ENCODE peak calls at places on chromosomes 6 and 20, in four cellular contexts. C is left lung, J is lower leg skin, D is H9. A is an unnamed sample.
A peak's percentile ranks its signal among the peaks of the same experiment; 100 is the strongest.

GRCh38 chr20:57398231-57398821 is 7.1 kb downstream of the RBM38 start:
- DNase-seq in C (peak; percentile 80), D (no peak), J (peak; percentile 35), A (no peak)

GRCh38 chr20:6708010-6708409 is 59.5 kb upstream of the BMP2 start:
- DNase-seq in J (no peak), C (peak; percentile 83), D (no peak), A (no peak)

GRCh38 chr6:16146028-16146427 is 17.1 kb downstream of the MYLIP start:
- DNase-seq in J (no peak), C (peak; percentile 59), D (no peak), A (no peak)

GRCh38 chr6:23663652-23664051 is 462.4 kb upstream of the NRSN1 start:
- DNase-seq in J (no peak), D (no peak), C (no peak), A (no peak)

GRCh38 chr6:161836643-161837448 is 563.0 kb upstream of the AGPAT4 start:
- DNase-seq in J (no peak), C (no peak), D (no peak), A (no peak)

GRCh38 chr20:49889943-49890650 is 25.2 kb downstream of the SPATA2 start:
- DNase-seq in C (no peak), J (no peak), D (no peak), A (no peak)

GRCh38 chr20:35947489-35947888 is 6.8 kb downstream of the SCAND1 start:
- DNase-seq in C (no peak), D (peak; percentile 79), J (no peak), A (no peak)

GRCh38 chr6:107670792-107671199 is 153.3 kb downstream of the SCML4 start:
- DNase-seq in D (no peak), C (no peak), J (peak; percentile 41), A (no peak)

GRCh38 chr6:30556714-30556963 is 350 bp upstream of the GNL1 start:
- DNase-seq in D (peak; percentile 93), J (no peak), C (peak; percentile 90), A (peak; percentile 91)

GRCh38 chr20:44405246-44405645 is 49.7 kb downstream of the HNF4A start:
- DNase-seq in D (no peak), C (no peak), J (no peak), A (no peak)

GRCh38 chr6:34085453-34086170 is 60.3 kb downstream of the GRM4 start:
- DNase-seq in C (no peak), J (no peak), D (no peak), A (no peak)

GRCh38 chr6:82617648-82618047 is 254.0 kb downstream of the TPBG start:
- DNase-seq in C (no peak), J (no peak), D (no peak), A (no peak)

GRCh38 chr6:144477396-144477795 is 192.3 kb downstream of the UTRN start:
- DNase-seq in J (no peak), C (no peak), D (no peak), A (no peak)

GRCh38 chr20:10906830-10907229 is 233.0 kb upstream of the JAG1 start:
- DNase-seq in J (no peak), C (no peak), D (no peak), A (no peak)

GRCh38 chr20:47411161-47411560 is 54.7 kb upstream of the ZMYND8 start:
- DNase-seq in J (peak; percentile 25), D (no peak), C (no peak), A (no peak)

GRCh38 chr6:48036316-48036715 is 74.7 kb downstream of the PTCHD4 start:
- DNase-seq in C (no peak), J (no peak), D (no peak), A (no peak)

GRCh38 chr6:142592876-142593275 is 291.1 kb downstream of the ADGRG6 start:
- DNase-seq in D (no peak), J (no peak), C (no peak), A (no peak)

GRCh38 chr6:19999319-20000191 is 162.4 kb downstream of the ID4 start:
- DNase-seq in D (no peak), J (no peak), C (no peak), A (no peak)

GRCh38 chr6:34940030-34940434 is 51.0 kb downstream of the ANKS1A start:
- DNase-seq in J (no peak), D (no peak), C (no peak), A (no peak)

GRCh38 chr6:117829594-117830319 is 77.3 kb upstream of the SLC35F1 start:
- DNase-seq in C (no peak), D (peak; percentile 78), J (no peak), A (peak; percentile 87)

GRCh38 chr20:31667315-31668285 is 29.9 kb downstream of the COX4I2 start:
- DNase-seq in C (no peak), D (no peak), J (no peak), A (no peak)

GRCh38 chr20:57661201-57662027 is 41.2 kb upstream of the ZBP1 start:
- DNase-seq in J (no peak), C (peak; percentile 74), D (peak; percentile 22), A (no peak)

GRCh38 chr6:127173541-127173940 is 55.1 kb downstream of the RSPO3 start:
- DNase-seq in C (no peak), D (no peak), J (no peak), A (no peak)

GRCh38 chr6:53297004-53297403 is 51.7 kb downstream of the ELOVL5 start:
- DNase-seq in J (no peak), D (no peak), C (no peak), A (no peak)

GRCh38 chr6:53293691-53294090 is 55.1 kb downstream of the ELOVL5 start:
- DNase-seq in J (no peak), C (no peak), D (no peak), A (no peak)

GRCh38 chr6:53294611-53295010 is 54.1 kb downstream of the ELOVL5 start:
- DNase-seq in J (no peak), D (no peak), C (no peak), A (no peak)

GRCh38 chr6:53295176-53295575 is 53.6 kb downstream of the ELOVL5 start:
- DNase-seq in D (no peak), C (no peak), J (no peak), A (no peak)

DNA sequence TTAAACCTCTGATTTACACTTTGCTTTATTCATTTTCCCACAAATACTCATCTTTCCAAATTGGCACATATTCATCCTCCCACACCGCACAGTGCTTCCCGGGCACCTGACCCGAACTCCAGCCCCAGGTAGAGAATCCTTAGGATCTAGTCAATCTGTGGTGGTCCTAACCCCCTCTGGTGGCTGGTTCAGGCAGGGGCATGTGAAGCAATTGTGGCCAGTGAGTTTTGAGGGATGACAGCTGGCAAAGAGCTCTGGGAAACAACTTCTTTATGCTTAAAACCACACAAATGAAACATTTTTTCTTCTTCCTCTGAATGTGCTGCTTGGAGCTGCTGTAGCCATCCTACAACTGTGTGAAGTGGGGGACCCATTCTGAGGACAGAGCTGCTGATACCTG is 54.7 kb downstream of the ELOVL5 start:
- DNase-seq in C (no peak), J (no peak), D (peak; percentile 66), A (no peak)
- TF ChIP-seq CTCF in C (peak; percentile 57), J (no peak), D (peak; percentile 82), A (peak; percentile 81)

GRCh38 chr6:106510090-106510970 is 119.0 kb downstream of the RTN4IP1 start:
- DNase-seq in J (peak; percentile 62), D (peak; percentile 64), C (peak; percentile 95), A (no peak)
- TF ChIP-seq CTCF in J (no peak), D (peak; percentile 47), C (no peak), A (no peak)

DNA sequence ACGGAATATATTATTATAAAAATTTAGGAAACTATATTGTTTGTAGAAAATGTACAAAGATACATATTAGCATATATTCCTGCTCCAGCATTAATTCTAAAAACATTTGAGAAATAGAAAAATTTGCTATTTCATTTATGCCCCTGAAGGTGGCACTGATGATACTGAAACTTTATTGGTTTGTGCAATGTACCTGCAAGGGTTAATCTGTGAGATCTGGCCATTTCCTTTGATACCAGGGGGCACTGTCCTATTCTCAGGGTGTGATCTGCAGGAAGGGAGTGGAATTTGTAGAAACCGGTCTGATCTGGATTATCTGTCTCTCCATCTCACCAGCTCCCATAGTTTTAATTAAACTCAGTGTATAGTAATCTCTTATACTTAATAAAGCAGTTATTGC is 625.1 kb upstream of the IMPG1 start:
- DNase-seq in C (no peak), J (no peak), D (no peak), A (no peak)
- TF ChIP-seq CTCF in C (no peak), J (no peak), D (peak; percentile 53), A (peak; percentile 53)

GRCh38 chr6:89237158-89237557 is 20.0 kb upstream of the GABRR1 start:
- DNase-seq in C (no peak), D (no peak), J (no peak), A (no peak)

GRCh38 chr6:89243331-89243629 is 26.1 kb upstream of the GABRR1 start:
- DNase-seq in D (no peak), J (no peak), C (no peak), A (no peak)

GRCh38 chr6:89242574-89243330 is 25.6 kb upstream of the GABRR1 start:
- DNase-seq in J (no peak), C (no peak), D (peak; percentile 46), A (no peak)

GRCh38 chr6:89244237-89244985 is 27.3 kb upstream of the GABRR1 start:
- DNase-seq in J (no peak), C (no peak), D (no peak), A (no peak)

DNA sequence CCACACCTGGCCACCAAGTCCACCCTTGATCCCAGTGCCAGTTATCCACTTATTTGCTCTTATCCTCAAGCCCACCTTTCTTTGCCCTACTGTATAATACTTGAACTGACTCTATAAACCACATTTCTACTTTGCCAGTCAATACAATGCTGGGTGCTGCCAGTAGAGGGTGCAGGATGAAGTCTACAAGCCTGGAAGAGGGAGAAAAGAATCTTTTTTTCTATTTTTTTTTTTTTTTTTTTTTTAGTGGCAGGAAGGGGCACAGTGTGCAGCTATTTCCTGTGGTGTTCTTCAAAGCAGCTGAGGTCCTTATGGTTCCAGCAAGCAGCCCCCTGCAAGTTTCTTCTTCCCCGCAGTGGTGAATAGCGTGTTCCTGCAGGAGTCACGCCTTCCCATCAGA is 22.2 kb upstream of the GABRR1 start:
- DNase-seq in C (no peak), D (peak; percentile 38), J (no peak), A (no peak)
- TF ChIP-seq CTCF in C (no peak), D (peak; percentile 66), J (no peak), A (peak; percentile 36)

A was measured in osteocyte.